ENCODE peak calls at places on chromosomes 11 and 22, in nine cellular contexts. E is MM.1S, A is fibroblast of lung, B is neuronal stem cell, I is neural progenitor cell, W is IMR-90, R is HCT116, T is astrocyte, F is A549. G is an unnamed sample.

GRCh38 chr11:57513911-57514537 is 1.5 kb downstream of the SLC43A1 start:
- DNase-seq in E (no peak), A (peak; percentile 28), B (no peak), I (peak; percentile 63), W (peak; percentile 33), R (no peak), T (peak; percentile 24), F (no peak), G (peak; percentile 73)

GRCh38 chr11:102849319-102849718 is 5.9 kb upstream of the MMP3 start:
- DNase-seq in E (no peak), A (peak; percentile 25), B (no peak), I (no peak), W (peak; percentile 45), R (no peak), T (peak; percentile 49), F (no peak), G (peak; percentile 35)

GRCh38 chr11:72780291-72781062 is 13.4 kb downstream of the STARD10 start:
- DNase-seq in E (no peak), A (no peak), B (no peak), I (peak; percentile 1), W (no peak), R (no peak), T (no peak), F (no peak), G (peak; percentile 91)

GRCh38 chr11:106996691-106997090 is 21.6 kb downstream of the GUCY1A2 start:
- DNase-seq in E (no peak), A (no peak), B (no peak), I (no peak), W (no peak), R (no peak), T (no peak), F (no peak), G (no peak)

GRCh38 chr11:15053201-15053685 is 20.1 kb upstream of the CALCB start:
- DNase-seq in E (no peak), A (peak; percentile 66), B (no peak), I (no peak), W (no peak), R (peak; percentile 87), T (no peak), F (no peak), G (no peak)

GRCh38 chr11:92670293-92670890 is 299.1 kb upstream of the MTNR1B start:
- DNase-seq in E (no peak), A (no peak), B (no peak), I (no peak), W (no peak), R (no peak), T (no peak), F (no peak), G (no peak)

GRCh38 chr11:68843052-68843561 is 1.4 kb upstream of the CPT1A start:
- DNase-seq in E (peak; percentile 85), A (peak; percentile 43), B (no peak), I (peak; percentile 42), W (peak; percentile 29), R (no peak), T (no peak), F (no peak), G (peak; percentile 96)

GRCh38 chr22:45959719-45960476 is 17.1 kb downstream of the WNT7B start:
- DNase-seq in E (no peak), A (no peak), B (no peak), I (no peak), W (no peak), R (no peak), T (no peak), F (no peak), G (no peak)

GRCh38 chr22:41595703-41596102 is 6.1 kb upstream of the PMM1 start:
- DNase-seq in E (no peak), A (no peak), B (no peak), I (no peak), W (no peak), R (no peak), T (no peak), F (no peak), G (peak; percentile 53)

GRCh38 chr22:33923660-33924246 is 3.5 kb upstream of the LARGE1 start:
- DNase-seq in E (peak; percentile 82), A (peak; percentile 84), B (peak; percentile 78), I (peak; percentile 94), W (peak; percentile 74), R (peak; percentile 27), T (peak; percentile 41), F (peak; percentile 43), G (peak; percentile 94)

GRCh38 chr22:40083794-40084193 is 89.0 kb downstream of the FAM83F start:
- DNase-seq in E (no peak), A (no peak), B (no peak), I (no peak), W (no peak), R (no peak), T (no peak), F (no peak), G (no peak)

GRCh38 chr11:65113361-65113756 is 1.7 kb downstream of the TM7SF2 start:
- DNase-seq in E (no peak), A (peak; percentile 24), B (no peak), I (no peak), W (no peak), R (no peak), T (no peak), F (no peak), G (peak; percentile 74)

GRCh38 chr22:23245045-23245798 is 64.9 kb downstream of the BCR start:
- DNase-seq in E (no peak), A (peak; percentile 46), B (no peak), I (no peak), W (peak; percentile 55), R (no peak), T (peak; percentile 66), F (no peak), G (peak; percentile 97)

GRCh38 chr11:80613630-80614029 is 1172.8 kb upstream of the TENM4 start:
- DNase-seq in E (no peak), A (no peak), B (no peak), I (peak; percentile 39), W (no peak), R (no peak), T (no peak), F (no peak), G (no peak)

GRCh38 chr11:6345356-6345755 is 25.1 kb upstream of the CAVIN3 start:
- DNase-seq in E (no peak), A (peak; percentile 77), B (no peak), I (no peak), W (peak; percentile 21), R (no peak), T (no peak), F (no peak), G (no peak)

GRCh38 chr22:41683616-41684015 is 5.1 kb downstream of the SNU13 start:
- DNase-seq in E (no peak), A (no peak), B (no peak), I (no peak), W (no peak), R (no peak), T (no peak), F (no peak), G (peak; percentile 73)

GRCh38 chr22:36462475-36462790 is 19.0 kb downstream of the TXN2 start:
- DNase-seq in E (no peak), A (no peak), B (no peak), I (no peak), W (no peak), R (no peak), T (no peak), F (no peak), G (no peak)
- H3K4me2 ChIP-seq in E (no peak overlapping the region), A (no peak overlapping the region), B (no peak overlapping the region), I (no peak overlapping the region), W (no peak overlapping the region), R (peak overlapping the region; percentile 60), T (peak overlapping the region; percentile 59), F (peak overlapping the region; percentile 65), G (no peak overlapping the region)

DNA sequence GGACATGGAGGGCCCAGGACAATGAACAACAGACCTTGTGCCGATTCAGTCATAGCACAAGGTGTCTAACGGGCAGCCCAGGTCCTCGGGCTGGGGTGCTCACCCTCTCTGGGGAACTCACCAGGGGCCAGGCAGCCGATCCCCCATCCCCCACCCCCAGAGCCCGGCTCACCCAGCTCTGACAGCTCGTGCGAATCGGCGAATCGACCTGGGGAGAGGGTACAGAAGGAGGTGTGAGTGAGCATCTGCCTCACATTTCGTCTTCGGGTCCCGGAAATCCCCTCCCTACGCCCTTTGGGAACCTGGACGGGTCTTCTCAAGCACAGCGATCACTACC is 423 bp downstream of the PEX16 start:
- DNase-seq in E (no peak), A (no peak), B (no peak), I (no peak), W (no peak), R (no peak), T (no peak), F (no peak), G (peak; percentile 81)
- H3K27ac ChIP-seq in E (peak overlapping the region; percentile 88), A (peak overlapping the region; percentile 94), B (peak overlapping the region; percentile 98), I (peak overlapping the region; percentile 58), W (peak overlapping the region; percentile 85), R (peak overlapping the region; percentile 85), T (peak overlapping the region; percentile 81), F (peak overlapping the region; percentile 88), G (peak overlapping the region; percentile 84)

GRCh38 chr22:44676441-44677298 is 25.3 kb upstream of the PRR5 start:
- DNase-seq in E (no peak), A (no peak), B (no peak), I (no peak), W (peak; percentile 13), R (no peak), T (no peak), F (peak; percentile 28), G (peak; percentile 48)
- H3K4me3 ChIP-seq in E (no peak overlapping the region), A (no peak overlapping the region), B (no peak overlapping the region), I (no peak overlapping the region), W (no peak overlapping the region), R (no peak overlapping the region), T (no peak overlapping the region), F (peak overlapping the region; percentile 48), G (no peak overlapping the region)

GRCh38 chr11:63762662-63763505 is 5.7 kb downstream of the ZFTA start:
- DNase-seq in E (no peak), A (peak; percentile 73), B (peak; percentile 71), I (peak; percentile 90), W (no peak), R (no peak), T (no peak), F (no peak), G (peak; percentile 92)

GRCh38 chr11:63760487-63761079 is 8.0 kb downstream of the ZFTA start:
- DNase-seq in E (no peak), A (no peak), B (no peak), I (peak; percentile 6), W (no peak), R (no peak), T (no peak), F (no peak), G (no peak)

GRCh38 chr11:63763506-63764200 is 4.9 kb downstream of the ZFTA start:
- DNase-seq in E (no peak), A (peak; percentile 18), B (peak; percentile 76), I (peak; percentile 80), W (no peak), R (no peak), T (no peak), F (no peak), G (peak; percentile 92)

GRCh38 chr11:63761870-63762661 is 6.5 kb downstream of the ZFTA start:
- DNase-seq in E (no peak), A (peak; percentile 13), B (peak; percentile 55), I (peak; percentile 90), W (no peak), R (no peak), T (no peak), F (no peak), G (peak; percentile 90)

DNA sequence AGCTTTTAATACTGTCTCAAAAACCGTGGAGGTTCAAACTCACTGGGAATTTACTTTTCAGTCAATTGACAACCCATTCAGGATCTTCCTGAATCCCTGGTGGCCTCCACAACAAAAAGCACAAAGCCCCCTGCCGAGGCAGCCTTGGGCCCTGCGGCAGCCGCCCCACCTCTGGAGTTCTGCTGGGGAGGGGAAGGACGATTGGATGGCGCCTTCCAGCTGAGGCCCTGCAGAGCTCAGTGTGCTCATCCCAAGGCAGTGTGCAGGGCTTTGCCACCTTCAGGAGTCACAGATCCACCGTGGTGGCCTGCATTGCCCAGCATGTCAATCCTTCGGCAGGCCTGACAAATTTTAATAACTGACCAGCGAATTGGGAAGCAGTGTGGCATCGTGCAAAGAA is 7.4 kb downstream of the ZFTA start:
- DNase-seq in E (no peak), A (no peak), B (peak; percentile 42), I (peak; percentile 79), W (no peak), R (no peak), T (no peak), F (no peak), G (peak; percentile 88)
- H3K4me2 ChIP-seq in E (no peak overlapping the region), A (no peak overlapping the region), B (peak overlapping the region; percentile 95), I (peak overlapping the region; percentile 92), W (no peak overlapping the region), R (no peak overlapping the region), T (no peak overlapping the region), F (no peak overlapping the region), G (no peak overlapping the region)